ENCODE peak calls at places on chromosome 7, in six cellular contexts. J is Caco-2, G is PC-9, V is heart right ventricle, X is tibial artery, H is lung. L is an unnamed sample.

GRCh38 chr7:1856161-1856965 is 186.3 kb downstream of the ELFN1 start:
- DNase-seq in J (peak; percentile 28), V (peak; percentile 8), H (no peak), X (peak; percentile 62), G (no peak), L (peak; percentile 79)

GRCh38 chr7:28682136-28682535 is 269.8 kb downstream of the CREB5 start:
- DNase-seq in V (no peak), H (no peak), J (no peak), X (no peak), G (no peak), L (no peak)

GRCh38 chr7:98281757-98282652 is 519 bp downstream of the BRI3 start:
- DNase-seq in J (no peak), V (no peak), X (peak; percentile 81), H (no peak), G (no peak), L (no peak)

GRCh38 chr7:34832020-34832419 is 174.0 kb downstream of the NPSR1 start:
- DNase-seq in G (no peak), J (no peak), H (no peak), V (no peak), X (no peak), L (no peak)

GRCh38 chr7:44267719-44268413 is 57.5 kb downstream of the CAMK2B start:
- DNase-seq in J (no peak), V (no peak), X (no peak), H (no peak), G (no peak), L (no peak)

GRCh38 chr7:1243964-1244416 is 11.3 kb downstream of the UNCX start:
- DNase-seq in H (no peak), X (no peak), G (no peak), V (no peak), J (no peak), L (no peak)

GRCh38 chr7:142636751-142637150 is 112.5 kb upstream of the PRSS1 start:
- DNase-seq in H (no peak), V (no peak), X (no peak), G (no peak), J (no peak), L (no peak)

GRCh38 chr7:30861612-30862011 is 50.0 kb upstream of the AQP1 start:
- DNase-seq in H (no peak), X (no peak), G (no peak), V (no peak), J (no peak), L (no peak)

GRCh38 chr7:80641548-80641947 is 3.1 kb downstream of the CD36 start:
- DNase-seq in G (no peak), J (no peak), H (no peak), V (no peak), X (no peak), L (no peak)

GRCh38 chr7:140031364-140031763 is 31.4 kb downstream of the PARP12 start:
- DNase-seq in X (no peak), V (no peak), G (no peak), H (no peak), J (no peak), L (no peak)

GRCh38 chr7:12564996-12565764 is 5.3 kb upstream of the SCIN start:
- DNase-seq in H (no peak), X (no peak), J (no peak), G (no peak), V (no peak), L (no peak)

GRCh38 chr7:157693071-157693520 is 356.3 kb downstream of the DNAJB6 start:
- DNase-seq in X (peak; percentile 56), G (no peak), V (no peak), J (no peak), H (no peak), L (no peak)

GRCh38 chr7:2260820-2261219 is 18.8 kb downstream of the NUDT1 start:
- DNase-seq in X (no peak), G (peak; percentile 98), V (no peak), J (no peak), H (peak; percentile 84), L (peak; percentile 86)

GRCh38 chr7:155557778-155558177 is 11.4 kb upstream of the CNPY1 start:
- DNase-seq in V (no peak), G (no peak), J (no peak), H (no peak), X (no peak), L (no peak)

GRCh38 chr7:84524714-84525694 is 330.4 kb upstream of the SEMA3A start:
- DNase-seq in V (no peak), J (no peak), X (no peak), G (no peak), H (no peak), L (no peak)

GRCh38 chr7:96090756-96091155 is 231.1 kb downstream of the SLC25A13 start:
- DNase-seq in X (no peak), G (no peak), V (no peak), J (no peak), H (no peak), L (no peak)

GRCh38 chr7:138243430-138243829 is 167.2 kb downstream of the AKR1D1 start:
- DNase-seq in X (no peak), V (no peak), H (no peak), J (no peak), G (no peak), L (peak; percentile 53)

GRCh38 chr7:96786261-96786997 is 76.8 kb upstream of the SEM1 start:
- DNase-seq in X (no peak), H (no peak), V (peak; percentile 26), G (no peak), J (no peak), L (no peak)

GRCh38 chr7:10138087-10138854 is 835.4 kb upstream of the PHF14 start:
- DNase-seq in G (no peak), V (no peak), X (no peak), J (no peak), H (no peak), L (no peak)

DNA sequence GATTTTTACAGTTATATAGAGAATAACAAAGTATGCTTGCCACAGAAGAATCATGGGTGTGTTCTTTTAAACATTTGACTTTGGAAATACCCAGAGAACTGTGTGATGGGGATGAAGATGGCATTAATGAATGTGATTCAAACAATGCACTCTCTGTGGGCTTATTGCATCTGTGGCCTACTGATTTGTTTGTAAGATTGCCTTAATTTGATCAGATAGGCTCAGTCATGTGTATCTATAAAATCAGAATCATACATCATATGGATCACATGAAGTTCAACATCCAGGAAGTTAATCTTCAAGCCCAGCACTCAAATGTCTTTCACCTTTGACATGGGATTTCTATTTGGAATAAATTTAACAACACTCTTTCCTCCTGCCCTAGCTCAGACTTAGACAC is 410.9 kb downstream of the SUGCT start:
- DNase-seq in J (no peak), G (no peak), V (no peak), H (no peak), X (no peak), L (no peak)
- H3K4me3 ChIP-seq in J (no peak overlapping the region), G (no peak overlapping the region), V (no peak overlapping the region), H (no peak overlapping the region), X (no peak overlapping the region), L (no peak overlapping the region)

GRCh38 chr7:22441157-22441556 is 58.8 kb downstream of the STEAP1B start:
- DNase-seq in G (no peak), J (no peak), V (no peak), X (no peak), H (no peak), L (no peak)

GRCh38 chr7:22443370-22444180 is 56.4 kb downstream of the STEAP1B start:
- DNase-seq in J (no peak), X (no peak), G (peak; percentile 61), H (no peak), V (no peak), L (no peak)

GRCh38 chr7:22444181-22444966 is 55.6 kb downstream of the STEAP1B start:
- DNase-seq in V (no peak), J (no peak), G (peak; percentile 59), X (no peak), H (peak; percentile 44), L (no peak)

GRCh38 chr7:22442187-22442886 is 57.7 kb downstream of the STEAP1B start:
- DNase-seq in V (no peak), G (no peak), X (no peak), J (no peak), H (peak; percentile 64), L (no peak)

GRCh38 chr7:22442887-22443369 is 57.1 kb downstream of the STEAP1B start:
- DNase-seq in J (no peak), G (no peak), V (no peak), H (no peak), X (no peak), L (no peak)
- H3K4me1 ChIP-seq in J (peaks cover 10% of the 10 kb centered on the region), G (peaks cover 20% of the 10 kb centered on the region), V (peaks cover 27% of the 10 kb centered on the region), H (peaks cover 21% of the 10 kb centered on the region), X (peaks cover 15% of the 10 kb centered on the region), L (peaks cover 3% of the 10 kb centered on the region)

DNA sequence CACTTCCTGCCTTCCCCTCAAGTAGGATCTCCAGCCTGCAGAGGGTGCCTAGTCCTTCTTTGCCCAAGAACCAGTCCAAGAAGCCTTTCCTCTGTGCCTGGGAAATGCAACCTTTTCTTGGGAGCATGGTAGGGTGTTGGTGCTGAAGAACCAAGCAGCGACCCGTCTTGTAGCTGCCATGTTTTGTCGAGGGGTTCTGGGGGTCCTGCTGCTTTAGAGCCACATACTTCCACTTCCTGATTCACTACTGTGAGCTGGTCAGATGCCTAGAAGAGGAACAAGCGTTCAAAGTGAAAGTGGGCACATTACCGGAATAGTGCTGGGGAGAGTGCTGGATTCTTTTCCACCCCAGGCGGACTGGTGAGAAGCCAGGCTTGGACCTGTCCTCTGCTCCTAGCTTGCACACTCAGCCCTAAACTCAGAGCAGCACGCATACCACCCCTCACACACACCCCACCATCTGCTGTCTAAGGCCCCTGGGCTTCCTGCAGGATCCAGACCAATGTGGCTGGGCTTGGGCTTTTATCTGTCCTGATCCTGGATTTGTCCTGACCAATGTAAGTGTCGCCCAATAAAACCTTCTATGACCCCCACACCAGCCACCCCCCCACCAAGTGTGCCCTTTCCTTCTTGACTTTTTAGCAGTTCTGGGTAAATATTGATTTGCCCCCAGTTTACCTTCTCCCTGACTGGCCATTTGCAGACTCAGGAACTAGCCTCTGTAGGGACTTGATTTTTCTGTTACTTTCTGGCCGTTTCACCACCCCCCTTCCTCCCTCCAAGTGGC is 1.5 kb upstream of the HOXA13 start:
- DNase-seq in H (no peak), V (no peak), G (no peak), X (peak; percentile 52), J (no peak), L (no peak)
- H3K4me3 ChIP-seq in H (no peak overlapping the region), V (no peak overlapping the region), G (no peak overlapping the region), X (no peak overlapping the region), J (no peak overlapping the region), L (no peak overlapping the region)

GRCh38 chr7:105976868-105977267 is 13.8 kb downstream of the CDHR3 start:
- DNase-seq in X (no peak), H (no peak), G (no peak), V (no peak), J (no peak), L (no peak)

GRCh38 chr7:105978035-105978434 is 15.0 kb downstream of the CDHR3 start:
- DNase-seq in J (no peak), X (no peak), H (peak; percentile 69), V (no peak), G (no peak), L (no peak)

GRCh38 chr7:105971867-105972266 is 8.8 kb downstream of the CDHR3 start:
- DNase-seq in G (no peak), V (no peak), X (no peak), H (no peak), J (no peak), L (no peak)

GRCh38 chr7:105975770-105976428 is 12.8 kb downstream of the CDHR3 start:
- DNase-seq in X (no peak), H (no peak), G (no peak), V (no peak), J (no peak), L (no peak)

DNA sequence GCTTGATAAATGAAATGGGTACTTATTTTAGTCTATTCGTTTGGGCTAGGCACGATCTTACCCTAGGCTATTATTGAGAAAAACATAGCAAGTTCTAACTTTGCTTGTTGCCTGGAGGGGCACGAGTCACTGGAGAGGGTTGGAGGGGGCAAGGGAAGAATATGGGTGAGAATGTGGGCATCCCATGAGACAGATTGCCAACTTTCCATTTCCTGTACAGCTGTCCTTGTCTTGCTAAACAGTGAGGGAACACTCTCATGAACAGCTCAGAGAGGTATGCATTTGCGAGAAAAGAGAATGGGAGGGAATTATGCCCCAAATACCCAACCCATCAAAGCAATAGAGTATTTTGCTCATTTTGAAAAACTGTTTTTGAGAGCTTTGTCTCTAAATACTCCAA is 9.2 kb downstream of the CDHR3 start:
- DNase-seq in V (no peak), H (no peak), G (no peak), X (no peak), J (no peak), L (no peak)
- H3K4me1 ChIP-seq in V (no peaks in the 10 kb centered on the region), H (no peaks in the 10 kb centered on the region), G (no peaks in the 10 kb centered on the region), X (no peaks in the 10 kb centered on the region), J (no peaks in the 10 kb centered on the region), L (no peaks in the 10 kb centered on the region)

L was measured in BE2C.